ENCODE peak calls at places on chromosomes 11 and 22, in four cellular contexts. R, P, E and T are unnamed samples.

GRCh38 chr11:114317738-114318137 is 21.5 kb downstream of the NNMT start:
- DNase-seq in R (peak), P (peak), E (no peak), T (peak)

GRCh38 chr22:50481440-50482106 is at the start of gene ADM2:
- DNase-seq in R (no peak), P (peak), E (no peak), T (no peak)

GRCh38 chr11:1338201-1339065 is 29.0 kb upstream of the TOLLIP start:
- DNase-seq in R (no peak), P (no peak), E (no peak), T (no peak)

GRCh38 chr11:32374261-32374711 is 61.1 kb downstream of the WT1 start:
- DNase-seq in R (peak), P (no peak), E (no peak), T (peak)

GRCh38 chr22:23769321-23769965 is 1.7 kb upstream of the CHCHD10 start:
- DNase-seq in R (no peak), P (no peak), E (no peak), T (no peak)

GRCh38 chr22:36194971-36195370 is 6.6 kb downstream of the APOL4 start:
- DNase-seq in R (peak), P (peak), E (no peak), T (peak)

GRCh38 chr11:92311616-92312449 is 87.2 kb downstream of the FAT3 start:
- DNase-seq in R (no peak), P (no peak), E (no peak), T (no peak)

GRCh38 chr11:134475951-134476350 is 63.9 kb upstream of the B3GAT1 start:
- DNase-seq in R (no peak), P (no peak), E (no peak), T (no peak)